ENCODE peak calls at places on chromosomes 16 and 17, in nine cellular contexts. C is ELR, F is Panc1, D is lung, R is psoas muscle, I is activated B cell treated with CpG ODN at 0.5 μM for 24 hours, A is astrocyte of the cerebellum, G is midbrain, X is NCI-H1105. Z is an unnamed sample.
A peak's percentile ranks its signal among the peaks of the same experiment; 100 is the strongest.

GRCh38 chr17:15973016-15973415 is 26.5 kb downstream of the ZSWIM7 start:
- DNase-seq in G (no peak), R (no peak), F (no peak), D (no peak), X (no peak), A (peak; percentile 34), C (no peak), I (no peak), Z (no peak)

GRCh38 chr17:76659928-76660614 is 16.5 kb upstream of the ST6GALNAC1 start:
- DNase-seq in R (no peak), F (no peak), I (no peak), A (no peak), X (no peak), G (no peak), D (no peak), C (no peak), Z (peak; percentile 25)

GRCh38 chr16:87576191-87576590 is 26.1 kb upstream of the JPH3 start:
- DNase-seq in I (no peak), A (no peak), G (no peak), C (no peak), D (no peak), R (no peak), F (no peak), X (no peak), Z (no peak)

GRCh38 chr16:89338863-89339262 is 121.4 kb downstream of the ZNF778 start:
- DNase-seq in R (no peak), G (no peak), C (no peak), D (no peak), A (no peak), I (no peak), X (no peak), F (no peak), Z (no peak)

GRCh38 chr17:18261146-18261515 is 669 bp downstream of the MIEF2 start:
- DNase-seq in D (peak; percentile 83), X (no peak), I (peak; percentile 32), A (no peak), R (peak; percentile 88), C (peak; percentile 83), F (no peak), G (no peak), Z (peak; percentile 45)

GRCh38 chr16:56547949-56548567 is 16.8 kb upstream of the MT4 start:
- DNase-seq in R (no peak), D (no peak), A (no peak), I (no peak), C (peak; percentile 17), G (peak; percentile 46), F (no peak), X (no peak), Z (no peak)

GRCh38 chr17:3657874-3658783 is 10.2 kb downstream of the TAX1BP3 start:
- DNase-seq in D (no peak), X (no peak), F (no peak), C (no peak), G (no peak), A (no peak), I (no peak), R (no peak), Z (no peak)

GRCh38 chr17:50099003-50099402 is 3.9 kb downstream of the PDK2 start:
- DNase-seq in C (no peak), D (no peak), G (no peak), A (no peak), R (no peak), I (no peak), X (no peak), F (no peak), Z (no peak)

GRCh38 chr17:42017866-42018200 is 594 bp upstream of the DNAJC7 start:
- DNase-seq in C (peak; percentile 77), F (no peak), R (no peak), X (no peak), I (no peak), G (no peak), A (no peak), D (no peak), Z (no peak)

GRCh38 chr17:53462393-53462811 is 360.3 kb upstream of the KIF2B start:
- DNase-seq in G (no peak), A (peak; percentile 3), F (no peak), D (no peak), R (no peak), I (no peak), C (peak; percentile 76), X (no peak), Z (no peak)